ENCODE peak calls at places on chromosomes 13 and 19, in nine cellular contexts. T is ovary, V is uterus, W is heart left ventricle, X is adrenal gland, P is vagina, E is Peyer's patch, Y is body of pancreas, F is right lobe of liver. N is an unnamed sample.
A peak's percentile ranks its signal among the peaks of the same experiment; 100 is the strongest.

GRCh38 chr13:46354143-46355087 is 32.6 kb downstream of the RUBCNL start:
- DNase-seq in T (no peak), V (no peak), W (no peak), X (no peak), P (no peak), E (no peak), Y (no peak), F (no peak), N (no peak)

GRCh38 chr19:38049105-38049649 is 142.2 kb downstream of the SIPA1L3 start:
- DNase-seq in T (no peak), V (no peak), W (no peak), X (peak; percentile 29), P (no peak), E (no peak), Y (no peak), F (no peak), N (no peak)

GRCh38 chr13:102227696-102228095 is 174.2 kb downstream of the FGF14 start:
- DNase-seq in T (no peak), V (no peak), W (no peak), X (no peak), P (no peak), E (no peak), Y (no peak), F (no peak), N (no peak)

GRCh38 chr13:50991624-50992610 is 82.3 kb downstream of the RNASEH2B start:
- DNase-seq in T (no peak), V (no peak), W (no peak), X (no peak), P (no peak), E (no peak), Y (no peak), F (no peak), N (no peak)

GRCh38 chr19:37329686-37330085 is 41.2 kb upstream of the ZNF527 start:
- DNase-seq in T (no peak), V (no peak), W (no peak), X (no peak), P (no peak), E (no peak), Y (no peak), F (no peak), N (no peak)

GRCh38 chr13:35356572-35356971 is 119.9 kb downstream of the MAB21L1 start:
- DNase-seq in T (no peak), V (no peak), W (no peak), X (no peak), P (no peak), E (no peak), Y (no peak), F (no peak), N (no peak)

GRCh38 chr19:51359294-51359693 is 6.9 kb downstream of the ETFB start:
- DNase-seq in T (no peak), V (no peak), W (no peak), X (no peak), P (no peak), E (no peak), Y (no peak), F (no peak), N (no peak)

GRCh38 chr19:18514800-18515682 is 6.8 kb downstream of the ELL start:
- DNase-seq in T (peak; percentile 76), V (peak; percentile 70), W (peak; percentile 65), X (peak; percentile 90), P (no peak), E (peak; percentile 85), Y (peak; percentile 58), F (peak; percentile 91), N (no peak)

GRCh38 chr13:113005076-113005865 is 36.3 kb downstream of the MCF2L start:
- DNase-seq in T (no peak), V (no peak), W (no peak), X (no peak), P (no peak), E (no peak), Y (no peak), F (no peak), N (no peak)

GRCh38 chr13:39688699-39689405 is 33.4 kb downstream of the COG6 start:
- DNase-seq in T (no peak), V (no peak), W (no peak), X (no peak), P (no peak), E (no peak), Y (no peak), F (no peak), N (no peak)

GRCh38 chr19:51016798-51017683 is 2.5 kb downstream of the KLK10 start:
- DNase-seq in T (peak; percentile 84), V (peak; percentile 43), W (peak; percentile 43), X (peak; percentile 75), P (no peak), E (peak; percentile 69), Y (peak; percentile 81), F (peak; percentile 51), N (peak; percentile 74)

GRCh38 chr13:112113851-112114250 is 46.9 kb downstream of the SOX1 start:
- DNase-seq in T (no peak), V (no peak), W (no peak), X (no peak), P (peak; percentile 72), E (no peak), Y (no peak), F (no peak), N (no peak)

GRCh38 chr19:35449347-35450043 is 1.4 kb downstream of the FFAR2 start:
- DNase-seq in T (no peak), V (no peak), W (no peak), X (no peak), P (no peak), E (peak; percentile 62), Y (no peak), F (peak; percentile 32), N (peak; percentile 56)

GRCh38 chr13:100827489-100828000 is 152.9 kb upstream of the TMTC4 start:
- DNase-seq in T (no peak), V (no peak), W (no peak), X (no peak), P (no peak), E (no peak), Y (no peak), F (no peak), N (no peak)

GRCh38 chr19:19451429-19452240 is 46.2 kb downstream of the GATAD2A start:
- DNase-seq in T (no peak), V (no peak), W (no peak), X (no peak), P (no peak), E (no peak), Y (no peak), F (no peak), N (no peak)

GRCh38 chr13:50916701-50917184 is 7.2 kb downstream of the RNASEH2B start:
- DNase-seq in T (no peak), V (no peak), W (peak; percentile 22), X (no peak), P (no peak), E (no peak), Y (no peak), F (no peak), N (no peak)

GRCh38 chr19:50639121-50640112 is at the start of gene SYT3:
- DNase-seq in T (no peak), V (peak; percentile 17), W (no peak), X (peak; percentile 51), P (no peak), E (no peak), Y (peak; percentile 34), F (no peak), N (peak; percentile 29)

GRCh38 chr19:34639491-34640085 is 37.4 kb downstream of the SCGB2B2 start:
- DNase-seq in T (peak; percentile 47), V (peak; percentile 28), W (peak; percentile 63), X (peak; percentile 71), P (no peak), E (no peak), Y (peak; percentile 73), F (no peak), N (peak; percentile 46)

GRCh38 chr19:35712910-35713845 is 4.6 kb upstream of the KMT2B start:
- DNase-seq in T (no peak), V (no peak), W (no peak), X (no peak), P (no peak), E (no peak), Y (no peak), F (no peak), N (no peak)

GRCh38 chr19:40621283-40621682 is 20.1 kb downstream of the LTBP4 start:
- DNase-seq in T (no peak), V (no peak), W (no peak), X (no peak), P (no peak), E (no peak), Y (no peak), F (no peak), N (no peak)
- H3K36me3 ChIP-seq in T (no peaks in the 10 kb centered on the region), V (no peaks in the 10 kb centered on the region), W (peaks cover 98% of the 10 kb centered on the region), X (peaks cover 45% of the 10 kb centered on the region), P (peaks cover 65% of the 10 kb centered on the region), E (peaks cover 71% of the 10 kb centered on the region), Y (no peaks in the 10 kb centered on the region), F (no peaks in the 10 kb centered on the region), N (no peaks in the 10 kb centered on the region)

GRCh38 chr19:46471778-46472543 is 598 bp upstream of the PNMA8A start:
- DNase-seq in T (no peak), V (no peak), W (no peak), X (no peak), P (peak; percentile 54), E (no peak), Y (no peak), F (no peak), N (no peak)

GRCh38 chr19:46469541-46470185 is 1.7 kb downstream of the PNMA8A start:
- DNase-seq in T (peak; percentile 60), V (no peak), W (no peak), X (no peak), P (no peak), E (no peak), Y (no peak), F (no peak), N (no peak)

GRCh38 chr19:46472592-46472991 is 1.2 kb upstream of the PNMA8A start:
- DNase-seq in T (no peak), V (no peak), W (no peak), X (no peak), P (no peak), E (no peak), Y (no peak), F (no peak), N (no peak)

GRCh38 chr19:46470376-46470775 is 987 bp downstream of the PNMA8A start:
- DNase-seq in T (no peak), V (no peak), W (no peak), X (no peak), P (peak; percentile 64), E (no peak), Y (no peak), F (no peak), N (no peak)

GRCh38 chr19:46471116-46471733 is at the start of gene PNMA8A:
- DNase-seq in T (peak; percentile 87), V (peak; percentile 68), W (peak; percentile 80), X (peak; percentile 84), P (peak; percentile 86), E (no peak), Y (peak; percentile 67), F (peak; percentile 47), N (no peak)
- TF ChIP-seq POLR2A in T (peak; percentile 12), V (peak; percentile 49), W (no peak), X (peak; percentile 71), P (no peak), E (no peak), Y (peak; percentile 48), F (no peak), N (no peak)

GRCh38 chr13:20109037-20109436 is 51.8 kb downstream of the GJA3 start:
- DNase-seq in T (no peak), V (no peak), W (no peak), X (no peak), P (no peak), E (no peak), Y (no peak), F (no peak), N (no peak)
- H3K36me3 ChIP-seq in T (no peaks in the 10 kb centered on the region), V (no peaks in the 10 kb centered on the region), W (no peaks in the 10 kb centered on the region), X (no peaks in the 10 kb centered on the region), P (no peaks in the 10 kb centered on the region), E (no peaks in the 10 kb centered on the region), Y (no peaks in the 10 kb centered on the region), F (no peaks in the 10 kb centered on the region), N (no peaks in the 10 kb centered on the region)

GRCh38 chr19:43784251-43784980 is 3.6 kb upstream of the KCNN4 start:
- DNase-seq in T (no peak), V (no peak), W (no peak), X (peak; percentile 82), P (no peak), E (no peak), Y (no peak), F (no peak), N (no peak)
- TF ChIP-seq POLR2A in T (no peak), V (no peak), W (no peak), X (no peak), P (no peak), E (no peak), Y (no peak), F (no peak), N (peak; percentile 10)